ENCODE peak calls at places on chromosomes 7 and 10, in nine cellular contexts. Z, R, S, T, U, A, G, L and K are unnamed samples.

GRCh38 chr10:92837462-92837861 is 10.9 kb upstream of the EXOC6 start:
- DNase-seq in T (no peak), A (no peak), Z (no peak), S (no peak), R (no peak), G (no peak), U (no peak), L (no peak), K (no peak)

GRCh38 chr7:52455571-52455970 is 579.9 kb upstream of the POM121L12 start:
- DNase-seq in G (no peak), S (no peak), A (no peak), T (no peak), U (no peak), R (no peak), Z (no peak), L (no peak), K (no peak)

GRCh38 chr7:4764402-4765007 is 10.9 kb upstream of the AP5Z1 start:
- DNase-seq in T (no peak), Z (no peak), A (no peak), U (no peak), G (no peak), S (no peak), R (no peak), L (no peak), K (no peak)

GRCh38 chr10:22442468-22442867 is 97.2 kb downstream of the SPAG6 start:
- DNase-seq in R (no peak), L (no peak), Z (no peak), G (no peak), A (no peak), U (no peak), T (no peak), S (no peak), K (no peak)

GRCh38 chr7:19146699-19147098 is 1.5 kb upstream of the FERD3L start:
- DNase-seq in S (no peak), R (peak), A (no peak), L (peak), Z (no peak), T (no peak), U (peak), G (no peak), K (no peak)

GRCh38 chr7:126511046-126511445 is 741.7 kb downstream of the GRM8 start:
- DNase-seq in U (no peak), L (no peak), T (no peak), R (no peak), Z (no peak), S (no peak), A (no peak), G (no peak), K (no peak)

GRCh38 chr7:37069336-37069735 is 345.0 kb upstream of the AOAH start:
- DNase-seq in S (no peak), L (no peak), Z (no peak), R (no peak), G (no peak), U (no peak), T (no peak), A (no peak), K (no peak)

GRCh38 chr7:74387606-74388005 is 66.1 kb upstream of the GTF2IRD1 start:
- DNase-seq in Z (no peak), R (no peak), T (no peak), A (no peak), L (no peak), G (no peak), S (no peak), U (no peak), K (no peak)

GRCh38 chr7:133815677-133816210 is 311.4 kb upstream of the LRGUK start:
- DNase-seq in L (peak), T (no peak), S (no peak), U (no peak), R (peak), A (no peak), G (no peak), Z (no peak), K (no peak)

GRCh38 chr7:50696810-50697582 is 85.7 kb downstream of the GRB10 start:
- DNase-seq in L (no peak), Z (no peak), S (no peak), G (no peak), T (no peak), R (no peak), U (no peak), A (no peak), K (no peak)

GRCh38 chr10:127227027-127227426 is 30.6 kb upstream of the INSYN2A start:
- DNase-seq in S (no peak), T (no peak), U (no peak), Z (no peak), R (no peak), A (no peak), G (no peak), L (no peak), K (no peak)

GRCh38 chr7:154640266-154640865 is 362.6 kb downstream of the PAXIP1 start:
- DNase-seq in T (no peak), R (no peak), S (peak), U (no peak), G (peak), L (no peak), A (no peak), Z (peak), K (no peak)

GRCh38 chr10:10911471-10911921 is 106.2 kb upstream of the CELF2 start:
- DNase-seq in G (no peak), Z (no peak), U (peak), L (peak), R (peak), A (peak), T (peak), S (peak), K (peak)

GRCh38 chr10:124146491-124146890 is 53.1 kb upstream of the CHST15 start:
- DNase-seq in U (no peak), L (no peak), Z (no peak), T (no peak), R (no peak), A (no peak), G (no peak), S (no peak), K (no peak)

GRCh38 chr10:73296946-73297345 is 44.5 kb upstream of the MRPS16 start:
- DNase-seq in R (no peak), S (no peak), T (no peak), L (no peak), G (no peak), U (no peak), Z (no peak), A (no peak), K (no peak)

GRCh38 chr7:151245360-151246160 is 2.9 kb downstream of the SMARCD3 start:
- DNase-seq in S (peak), A (no peak), U (no peak), Z (peak), R (peak), L (no peak), G (peak), T (no peak), K (peak)

GRCh38 chr10:4721994-4722753 is 103.8 kb upstream of the AKR1E2 start:
- DNase-seq in T (no peak), G (no peak), A (no peak), Z (no peak), S (no peak), L (no peak), R (peak), U (peak), K (no peak)

GRCh38 chr7:120992272-120993010 is 3.9 kb downstream of the CPED1 start:
- DNase-seq in Z (no peak), G (no peak), S (no peak), T (no peak), R (no peak), A (no peak), L (no peak), U (no peak), K (no peak)

GRCh38 chr10:100996678-100997363 is 2.8 kb upstream of the LZTS2 start:
- DNase-seq in G (peak), A (no peak), T (peak), R (no peak), Z (peak), L (no peak), U (peak), S (peak), K (no peak)

GRCh38 chr10:80070068-80070467 is 8.4 kb upstream of the TMEM254 start:
- DNase-seq in U (no peak), T (peak), Z (no peak), G (no peak), L (no peak), S (no peak), A (no peak), R (no peak), K (no peak)

GRCh38 chr7:130896051-130896881 is 162.3 kb upstream of the KLF14 start:
- DNase-seq in G (no peak), L (no peak), Z (peak), U (no peak), A (no peak), T (no peak), R (peak), S (no peak), K (no peak)

GRCh38 chr7:40899651-40900507 is 765.1 kb downstream of the SUGCT start:
- DNase-seq in R (no peak), S (no peak), L (peak), G (no peak), Z (no peak), U (no peak), T (no peak), A (no peak), K (no peak)

GRCh38 chr7:27303021-27303420 is 60.4 kb downstream of the EVX1 start:
- DNase-seq in T (no peak), L (no peak), Z (no peak), S (no peak), G (no peak), A (no peak), U (peak), R (no peak), K (no peak)

GRCh38 chr7:148242271-148242801 is 348.2 kb upstream of the C7orf33 start:
- DNase-seq in S (peak), T (no peak), U (peak), G (peak), Z (peak), L (peak), R (peak), A (no peak), K (no peak)

GRCh38 chr10:94361161-94361794 is 1.5 kb downstream of the NOC3L start:
- DNase-seq in S (peak), L (no peak), U (peak), G (no peak), T (no peak), A (no peak), Z (no peak), R (peak), K (no peak)

GRCh38 chr10:77266242-77266641 is 371.4 kb downstream of the KCNMA1 start:
- DNase-seq in Z (no peak), U (no peak), G (no peak), R (no peak), A (no peak), S (no peak), L (no peak), T (no peak), K (no peak)

GRCh38 chr10:56633876-56634452 is 272.9 kb upstream of the ZWINT start:
- DNase-seq in T (no peak), Z (no peak), U (no peak), G (no peak), L (no peak), S (no peak), A (no peak), R (no peak), K (no peak)
- H3K4me3 ChIP-seq in T (no peak), Z (no peak), U (no peak), G (no peak), L (no peak), S (no peak), A (no peak), R (no peak), K (no peak)

GRCh38 chr10:3096149-3096548 is 28.8 kb downstream of the PFKP start:
- DNase-seq in A (peak), L (peak), T (no peak), Z (no peak), G (no peak), U (no peak), S (no peak), R (peak), K (no peak)

GRCh38 chr10:3093996-3094395 is 26.6 kb downstream of the PFKP start:
- DNase-seq in G (no peak), U (no peak), T (no peak), A (no peak), S (no peak), L (no peak), Z (no peak), R (no peak), K (no peak)

GRCh38 chr10:3095373-3096139 is 28.2 kb downstream of the PFKP start:
- DNase-seq in T (no peak), S (peak), Z (peak), L (peak), A (no peak), R (peak), U (peak), G (peak), K (no peak)

GRCh38 chr10:3097160-3097559 is 29.8 kb downstream of the PFKP start:
- DNase-seq in R (no peak), A (peak), S (no peak), L (no peak), U (no peak), T (no peak), G (no peak), Z (no peak), K (no peak)

GRCh38 chr10:3094565-3095168 is 27.3 kb downstream of the PFKP start:
- DNase-seq in Z (peak), R (peak), A (no peak), T (no peak), L (peak), S (no peak), U (no peak), G (no peak), K (no peak)
- H3K4me3 ChIP-seq in Z (peak), R (no peak), A (peak), T (no peak), L (peak), S (no peak), U (no peak), G (peak), K (no peak)

DNA sequence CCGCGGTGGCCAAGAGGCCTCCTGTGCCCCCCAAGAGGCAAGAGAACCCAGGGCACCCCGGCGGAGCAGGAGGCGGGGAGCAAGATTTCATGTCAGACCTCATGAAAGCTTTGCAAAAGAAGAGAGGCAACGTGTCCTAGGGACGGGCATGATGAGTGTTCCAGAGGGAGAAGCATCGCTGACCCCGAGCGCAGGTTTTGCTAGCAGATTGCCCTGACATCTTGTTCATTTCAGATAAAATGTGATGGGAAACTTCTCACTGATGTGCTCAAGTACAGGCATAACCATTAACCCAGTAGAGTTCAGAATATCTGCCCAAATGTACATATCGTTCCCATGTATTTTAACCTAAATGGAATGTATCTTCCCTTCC is 129.2 kb downstream of the APBB1IP start:
- DNase-seq in L (no peak), S (no peak), G (no peak), Z (no peak), T (no peak), R (no peak), U (no peak), A (no peak), K (no peak)
- H3K4me3 ChIP-seq in L (peak), S (peak), G (no peak), Z (no peak), T (peak), R (peak), U (no peak), A (peak), K (no peak)

DNA sequence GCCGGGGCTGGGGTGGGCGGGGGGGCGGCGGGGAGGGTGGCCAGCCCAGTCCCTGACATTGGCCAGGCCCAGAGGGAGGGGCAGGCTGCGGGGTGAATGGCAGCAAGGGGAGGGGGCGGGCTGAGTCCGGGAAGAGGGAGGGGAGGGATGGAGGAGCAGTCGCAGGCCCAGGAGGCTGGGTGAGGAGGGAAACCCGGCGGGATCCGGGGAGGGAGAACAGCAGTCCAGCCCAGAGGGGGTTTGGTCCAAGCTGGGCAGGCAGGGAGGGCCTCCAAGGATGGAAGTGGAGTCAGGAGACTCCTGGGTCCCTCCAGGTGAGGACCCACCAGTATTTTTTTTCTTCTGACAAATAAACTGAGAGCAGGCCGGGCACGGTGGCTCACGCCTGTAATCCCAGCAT is 14.4 kb downstream of the GRID2IP start:
- DNase-seq in T (no peak), Z (no peak), S (no peak), G (no peak), L (no peak), U (no peak), R (peak), A (no peak), K (no peak)
- H3K4me3 ChIP-seq in T (no peak), Z (no peak), S (peak), G (peak), L (no peak), U (no peak), R (peak), A (no peak), K (no peak)

GRCh38 chr10:34816067-34817002 is 1.2 kb upstream of the PARD3 start:
- DNase-seq in A (no peak), S (peak), Z (no peak), G (peak), R (peak), L (no peak), T (no peak), U (no peak), K (no peak)
- H3K4me3 ChIP-seq in A (peak), S (peak), Z (no peak), G (peak), R (peak), L (peak), T (peak), U (peak), K (peak)

DNA sequence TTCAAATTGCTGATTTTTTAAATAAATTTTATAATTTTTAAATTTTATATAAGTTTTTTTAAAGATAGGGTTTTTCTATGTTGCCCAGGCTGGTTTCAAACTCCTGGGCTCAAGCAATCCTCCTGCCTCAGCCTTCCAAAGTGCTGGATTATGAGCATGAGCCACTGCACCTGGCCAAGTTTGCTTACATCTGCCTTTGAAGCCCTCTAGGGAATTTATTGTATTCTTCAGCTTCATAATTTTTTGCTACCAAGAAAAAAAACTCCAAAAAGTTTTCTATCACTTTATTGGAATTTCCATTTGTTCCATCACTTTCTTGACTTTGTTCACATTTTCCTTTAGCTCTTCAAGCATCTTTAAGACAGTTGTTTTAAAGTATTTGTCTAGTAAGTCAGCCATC is 3.8 kb upstream of the POLD2 start:
- DNase-seq in A (no peak), G (no peak), L (no peak), R (no peak), U (no peak), S (no peak), Z (no peak), T (peak), K (no peak)
- H3K4me3 ChIP-seq in A (no peak), G (no peak), L (no peak), R (no peak), U (no peak), S (no peak), Z (no peak), T (no peak), K (no peak)

GRCh38 chr10:71216363-71216695 is 4.0 kb downstream of the UNC5B start:
- DNase-seq in A (peak), L (no peak), R (no peak), Z (no peak), T (no peak), G (no peak), U (no peak), S (no peak), K (no peak)
- H3K4me3 ChIP-seq in A (no peak), L (no peak), R (no peak), Z (no peak), T (no peak), G (no peak), U (no peak), S (no peak), K (peak)